ENCODE peak calls at places on chromosomes 4 and X, in four cellular contexts. B is fibroblast of mammary gland, T is heart right ventricle, X is body of pancreas. V is an unnamed sample.

GRCh38 chr4:100539706-100540105 is 21.9 kb upstream of the EMCN start:
- DNase-seq in B (no peak), X (no peak), T (no peak), V (no peak)

GRCh38 chr4:48683784-48684666 is 96.1 kb downstream of the FRYL start:
- DNase-seq in T (no peak), B (no peak), X (no peak), V (no peak)

GRCh38 chr4:40168070-40168469 is 28.8 kb upstream of the RHOH start:
- DNase-seq in B (no peak), T (no peak), X (no peak), V (no peak)

GRCh38 chr4:74920704-74921103 is 12.2 kb upstream of the PARM1 start:
- DNase-seq in B (no peak), T (no peak), X (no peak), V (no peak)

GRCh38 chr4:173191623-173192041 is 23.0 kb downstream of the GALNT7 start:
- DNase-seq in T (no peak), X (no peak), B (peak), V (no peak)

GRCh38 chrX:149531599-149531998 is 9.2 kb upstream of the EOLA1 start:
- DNase-seq in T (no peak), B (peak), X (no peak), V (no peak)

GRCh38 chr4:186449954-186450353 is 105.4 kb downstream of the MTNR1A start:
- DNase-seq in B (no peak), X (no peak), T (no peak), V (no peak)

GRCh38 chr4:53119685-53120084 is 246.2 kb downstream of the SCFD2 start:
- DNase-seq in X (peak), T (no peak), B (peak), V (no peak)

GRCh38 chrX:136589966-136590365 is 58.0 kb downstream of the VGLL1 start:
- DNase-seq in T (no peak), X (no peak), B (peak), V (no peak)

GRCh38 chr4:153616005-153616555 is 68.0 kb upstream of the TLR2 start:
- DNase-seq in B (no peak), T (no peak), X (no peak), V (no peak)

GRCh38 chrX:145881175-145881867 is 63.7 kb downstream of the SLITRK2 start:
- DNase-seq in X (no peak), B (no peak), T (no peak), V (no peak)

GRCh38 chr4:5821665-5822358 is 71.1 kb downstream of the CRMP1 start:
- DNase-seq in B (no peak), T (no peak), X (no peak), V (no peak)

GRCh38 chr4:66574145-66574978 is 904.1 kb upstream of the EPHA5 start:
- DNase-seq in T (no peak), X (no peak), B (peak), V (no peak)

GRCh38 chr4:82650868-82651267 is 89.1 kb upstream of the TMEM150C start:
- DNase-seq in T (no peak), B (no peak), X (no peak), V (no peak)

DNA sequence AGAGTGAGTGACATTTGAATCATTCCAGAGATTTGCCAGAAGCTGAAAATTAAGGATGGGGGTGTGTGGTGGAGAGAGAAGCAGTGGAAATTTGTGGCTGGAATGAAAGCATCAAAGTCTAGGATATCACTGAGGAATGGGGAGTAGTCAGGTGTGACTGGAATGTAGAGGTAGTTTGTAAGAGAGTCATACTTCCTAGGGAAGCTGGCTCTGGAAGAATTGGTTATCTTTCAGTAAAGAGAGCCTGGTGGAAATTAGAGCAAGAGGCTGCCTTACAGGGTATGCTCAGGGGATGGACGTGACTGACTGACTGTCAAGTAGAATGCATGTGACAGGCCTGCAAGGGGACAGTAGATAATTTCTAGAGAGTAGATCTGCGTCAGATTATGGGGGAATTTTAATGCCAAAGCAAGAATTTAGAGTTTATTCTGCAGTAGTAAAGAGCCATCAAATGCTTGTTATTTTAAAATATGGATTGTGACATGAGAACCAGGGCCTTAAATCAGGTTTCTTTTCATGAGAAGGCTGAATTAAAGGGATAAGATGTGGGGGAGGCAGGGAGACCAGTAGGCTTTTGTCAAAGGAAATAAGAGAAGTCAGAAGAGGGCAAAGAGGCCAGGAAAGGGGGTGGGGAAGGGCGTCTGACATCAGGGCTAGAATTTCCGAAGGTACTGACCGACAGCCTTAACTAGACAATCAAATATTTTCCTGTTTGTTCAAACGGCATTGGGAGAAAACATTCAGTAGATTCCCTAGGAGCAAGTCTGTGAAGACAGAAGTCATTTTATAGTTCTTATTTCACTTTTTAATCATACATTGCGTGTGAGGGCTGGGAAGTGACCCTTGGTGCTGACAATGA is 109.9 kb downstream of the AFF1 start:
- DNase-seq in X (no peak), B (no peak), T (no peak), V (no peak)
- TF ChIP-seq CTCF in X (no peak), B (no peak), T (no peak), V (no peak)

GRCh38 chr4:41994461-41994860 is 4.1 kb downstream of the SLC30A9 start:
- DNase-seq in T (no peak), B (no peak), X (no peak), V (no peak)

GRCh38 chr4:41990029-41990382 is 324 bp upstream of the SLC30A9 start:
- DNase-seq in B (no peak), T (no peak), X (no peak), V (no peak)

GRCh38 chr4:41992967-41993857 is 2.9 kb downstream of the SLC30A9 start:
- DNase-seq in T (no peak), B (no peak), X (no peak), V (no peak)

GRCh38 chr4:41991916-41992767 is 1.8 kb downstream of the SLC30A9 start:
- DNase-seq in X (no peak), T (no peak), B (peak), V (no peak)

DNA sequence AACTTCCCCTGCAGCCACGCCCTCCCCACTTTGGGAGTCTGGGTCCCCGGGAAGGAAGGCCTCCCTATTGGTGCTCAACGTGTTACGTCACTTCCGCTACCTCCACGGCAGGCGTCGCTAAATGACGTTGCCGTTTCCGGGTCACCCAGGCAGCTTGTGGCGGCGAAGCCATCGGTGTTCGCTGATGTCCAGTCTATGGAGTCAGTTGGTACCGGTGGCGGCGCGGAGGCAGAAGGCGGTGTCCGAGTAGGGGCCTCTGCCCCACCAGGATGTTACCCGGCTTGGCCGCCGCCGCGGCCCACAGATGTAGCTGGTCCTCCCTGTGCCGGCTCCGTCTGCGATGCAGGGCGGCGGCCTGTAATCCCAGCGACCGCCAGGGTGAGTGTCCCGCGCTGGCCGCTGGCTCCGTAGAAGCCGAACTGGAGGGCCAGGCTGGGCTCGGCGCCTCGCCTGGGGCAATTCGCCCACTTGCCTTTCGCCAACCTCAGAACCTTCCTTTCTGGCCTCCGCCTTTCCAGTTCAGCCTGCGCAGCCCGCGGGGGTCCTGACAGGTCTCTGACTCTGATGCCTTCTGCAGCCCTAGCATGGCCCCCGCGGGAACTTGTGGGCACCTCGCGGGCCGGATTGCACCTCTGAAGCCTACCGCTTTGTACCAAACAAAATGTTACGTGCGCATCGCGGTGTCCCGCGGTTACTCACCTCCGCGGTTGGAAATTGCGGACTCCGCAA is at the start of gene SLC30A9:
- DNase-seq in X (peak), B (peak), T (peak), V (peak)
- TF ChIP-seq CTCF in X (peak), B (no peak), T (peak), V (no peak)

GRCh38 chrX:147570483-147570882 is 341.2 kb upstream of the FMR1 start:
- DNase-seq in B (no peak), T (no peak), X (no peak), V (no peak)
- TF ChIP-seq CTCF in B (no peak), T (no peak), X (no peak), V (no peak)

DNA sequence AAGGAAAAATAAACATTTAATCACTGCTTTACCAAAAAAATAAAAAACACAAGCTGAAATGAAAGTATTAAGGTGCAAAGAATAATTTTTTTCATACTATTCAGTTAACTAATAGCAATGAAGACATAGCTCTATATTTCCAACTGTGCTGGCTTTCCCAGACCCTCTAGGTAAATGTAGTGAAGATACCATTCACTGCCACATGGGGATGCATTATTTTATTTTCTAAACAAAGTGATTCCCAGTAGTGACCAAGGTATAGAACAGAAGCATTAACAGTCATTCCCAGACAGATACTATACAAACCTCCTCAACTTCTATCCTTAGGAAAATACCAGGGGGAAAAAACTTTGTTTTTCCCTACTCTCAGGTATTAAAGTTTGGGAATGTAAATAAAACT is 39.4 kb downstream of the ANTXR2 start:
- DNase-seq in T (no peak), X (no peak), B (no peak), V (no peak)
- TF ChIP-seq CTCF in T (peak), X (no peak), B (peak), V (no peak)

GRCh38 chr4:139200506-139200905 is 23.5 kb upstream of the ELF2 start:
- DNase-seq in B (no peak), X (no peak), T (no peak), V (no peak)
- TF ChIP-seq CTCF in B (no peak), X (no peak), T (no peak), V (no peak)

GRCh38 chrX:103535206-103535605 is 15.9 kb upstream of the RAB40A start:
- DNase-seq in X (no peak), B (no peak), T (no peak), V (no peak)

GRCh38 chrX:103536071-103536470 is 16.8 kb upstream of the RAB40A start:
- DNase-seq in X (no peak), B (no peak), T (no peak), V (no peak)

GRCh38 chrX:103537871-103538387 is 18.6 kb upstream of the RAB40A start:
- DNase-seq in X (no peak), T (no peak), B (no peak), V (no peak)

GRCh38 chrX:103538728-103539127 is 19.4 kb upstream of the RAB40A start:
- DNase-seq in T (no peak), B (no peak), X (peak), V (no peak)

GRCh38 chrX:103536732-103537131 is 17.4 kb upstream of the RAB40A start:
- DNase-seq in T (no peak), X (no peak), B (no peak), V (no peak)
- TF ChIP-seq CTCF in T (no peak), X (no peak), B (no peak), V (no peak)

GRCh38 chrX:27619975-27620374 is 29.8 kb downstream of the DCAF8L2 start:
- DNase-seq in X (no peak), T (no peak), B (peak), V (no peak)
- TF ChIP-seq CTCF in X (peak), T (no peak), B (peak), V (no peak)

GRCh38 chrX:114959729-114960128 is 57.7 kb downstream of the IL13RA2 start:
- DNase-seq in B (peak), X (no peak), T (no peak), V (no peak)
- TF ChIP-seq CTCF in B (peak), X (peak), T (peak), V (no peak)

GRCh38 chr4:13244342-13244905 is 239.7 kb downstream of the RAB28 start:
- DNase-seq in B (no peak), X (no peak), T (no peak), V (no peak)

GRCh38 chr4:13246107-13246506 is 238.0 kb downstream of the RAB28 start:
- DNase-seq in T (no peak), B (no peak), X (no peak), V (no peak)

GRCh38 chr4:13243152-13243551 is 241.0 kb downstream of the RAB28 start:
- DNase-seq in B (no peak), T (no peak), X (no peak), V (no peak)

DNA sequence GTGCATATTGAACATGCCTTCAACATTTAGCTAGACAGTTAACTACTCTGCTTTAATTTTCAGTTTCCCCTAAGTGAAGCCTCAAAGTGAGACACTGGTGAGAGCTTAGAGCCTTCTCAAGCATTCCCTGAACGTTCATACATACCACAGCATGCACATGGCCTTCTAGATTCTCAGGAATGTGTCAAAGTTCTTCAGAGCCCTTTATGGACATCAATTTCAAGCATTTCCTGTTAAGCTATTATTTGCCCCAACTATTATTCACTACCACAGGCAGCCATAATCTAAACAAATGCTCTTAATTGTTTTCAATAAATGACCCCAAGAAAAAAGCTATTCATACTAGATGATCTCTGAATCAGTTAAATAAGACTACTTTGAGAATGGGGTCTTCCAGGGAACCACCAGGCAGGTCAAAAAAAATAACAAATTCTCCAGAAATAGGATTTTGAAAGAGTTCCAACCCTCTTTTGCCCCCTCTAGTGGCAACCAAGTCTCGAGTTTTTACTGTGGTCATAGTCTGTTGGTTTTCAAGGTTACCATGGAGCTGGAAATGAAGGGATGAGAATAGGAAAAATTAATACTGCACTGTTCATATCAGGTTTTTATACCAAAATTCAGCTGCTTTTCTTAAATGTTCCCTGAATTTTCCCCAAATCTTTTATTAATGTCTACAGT is 235.4 kb downstream of the RAB28 start:
- DNase-seq in T (no peak), B (peak), X (no peak), V (no peak)
- TF ChIP-seq CTCF in T (peak), B (peak), X (no peak), V (no peak)

V was measured in lung.